ENCODE peak calls at places on chromosome 5, in four cellular contexts. O, X, B and G are unnamed samples.

GRCh38 chr5:54362992-54363630 is 52.7 kb upstream of the ARL15 start:
- DNase-seq in O (no peak), X (no peak), B (no peak), G (no peak)

GRCh38 chr5:119287547-119288073 is 68.2 kb upstream of the TNFAIP8 start:
- DNase-seq in O (peak), X (no peak), B (no peak), G (peak)

GRCh38 chr5:20606006-20606405 is 618.0 kb upstream of the CDH18 start:
- DNase-seq in O (no peak), X (no peak), B (no peak), G (no peak)

GRCh38 chr5:2381070-2381469 is 370.4 kb downstream of the IRX2 start:
- DNase-seq in O (no peak), X (no peak), B (no peak), G (no peak)

GRCh38 chr5:119009131-119009530 is 20.8 kb upstream of the DTWD2 start:
- DNase-seq in O (no peak), X (no peak), B (no peak), G (no peak)

GRCh38 chr5:75239681-75240080 is 3.0 kb upstream of the ANKRD31 start:
- DNase-seq in O (no peak), X (no peak), B (no peak), G (no peak)

GRCh38 chr5:7850241-7850532 is 746 bp downstream of the CFAP90 start:
- DNase-seq in O (no peak), X (no peak), B (no peak), G (no peak)

GRCh38 chr5:27815061-27815460 is 776.7 kb upstream of the CDH9 start:
- DNase-seq in O (no peak), X (no peak), B (no peak), G (no peak)

GRCh38 chr5:98540056-98540455 is 233.4 kb upstream of the RGMB start:
- DNase-seq in O (peak), X (no peak), B (no peak), G (no peak)

GRCh38 chr5:16726538-16726946 is 109.7 kb upstream of the RETREG1 start:
- DNase-seq in O (peak), X (peak), B (no peak), G (peak)

GRCh38 chr5:56112526-56113121 is 117.9 kb upstream of the IL6ST start:
- DNase-seq in O (peak), X (no peak), B (no peak), G (no peak)

GRCh38 chr5:139075066-139076050 is 122.8 kb downstream of the SIL1 start:
- DNase-seq in O (no peak), X (no peak), B (no peak), G (no peak)

GRCh38 chr5:159788835-159789331 is 127.4 kb upstream of the ADRA1B start:
- DNase-seq in O (no peak), X (no peak), B (no peak), G (no peak)

GRCh38 chr5:13921573-13921972 is 22.9 kb downstream of the DNAH5 start:
- DNase-seq in O (peak), X (no peak), B (no peak), G (no peak)

GRCh38 chr5:67815455-67816391 is 399.8 kb upstream of the PIK3R1 start:
- DNase-seq in O (no peak), X (no peak), B (no peak), G (no peak)

GRCh38 chr5:61020415-61020814 is 75.4 kb downstream of the NDUFAF2 start:
- DNase-seq in O (peak), X (no peak), B (no peak), G (no peak)

GRCh38 chr5:147037517-147038205 is 159.1 kb upstream of the PPP2R2B start:
- DNase-seq in O (peak), X (no peak), B (no peak), G (peak)
- TF ChIP-seq FOS in O (no peak), X (no peak), B (no peak), G (peak)

GRCh38 chr5:126138475-126139005 is 284.7 kb upstream of the GRAMD2B start:
- DNase-seq in O (peak), X (no peak), B (no peak), G (no peak)
- TF ChIP-seq FOS in O (no peak), X (no peak), B (no peak), G (no peak)

GRCh38 chr5:110757118-110757729 is 18.4 kb downstream of the SLC25A46 start:
- DNase-seq in O (peak), X (no peak), B (peak), G (peak)

GRCh38 chr5:110754181-110754580 is 15.4 kb downstream of the SLC25A46 start:
- DNase-seq in O (no peak), X (no peak), B (no peak), G (no peak)

GRCh38 chr5:110760158-110760557 is 21.4 kb downstream of the SLC25A46 start:
- DNase-seq in O (no peak), X (no peak), B (no peak), G (no peak)
- TF ChIP-seq FOS in O (no peak), X (no peak), B (no peak), G (no peak)

GRCh38 chr5:76852716-76853115 is 2.9 kb downstream of the S100Z start:
- DNase-seq in O (peak), X (no peak), B (no peak), G (no peak)

GRCh38 chr5:76845890-76846289 is 3.9 kb upstream of the S100Z start:
- DNase-seq in O (no peak), X (no peak), B (no peak), G (no peak)

GRCh38 chr5:76850543-76851140 is 828 bp downstream of the S100Z start:
- DNase-seq in O (no peak), X (no peak), B (no peak), G (no peak)

GRCh38 chr5:76851713-76852369 is 2.0 kb downstream of the S100Z start:
- DNase-seq in O (no peak), X (no peak), B (no peak), G (no peak)

DNA sequence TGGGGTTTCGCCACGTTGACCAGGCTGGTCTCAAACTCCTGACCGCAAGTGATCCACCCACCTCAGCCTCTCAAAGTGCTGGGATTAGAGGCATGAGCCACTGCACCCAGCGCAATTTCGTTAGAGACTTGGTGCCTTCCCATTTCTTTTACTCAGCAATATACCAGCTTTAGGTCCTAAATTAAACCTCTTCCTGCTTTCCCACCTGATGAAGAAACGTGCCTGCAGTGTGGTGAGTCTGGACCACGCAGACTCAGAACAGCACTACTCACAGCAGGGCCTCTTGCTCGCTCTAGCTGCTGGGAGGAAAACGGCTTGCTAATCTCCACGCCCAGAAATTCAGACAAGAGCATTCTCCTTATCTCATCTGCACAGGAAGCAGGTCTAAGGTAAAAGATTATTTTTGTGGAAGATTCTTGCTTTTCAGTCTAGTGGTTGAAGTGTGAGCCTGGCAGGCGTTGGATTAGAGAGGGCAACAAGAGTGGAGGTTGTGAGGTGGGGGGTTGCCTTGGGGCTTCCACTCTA is at the start of gene S100Z:
- DNase-seq in O (no peak), X (no peak), B (peak), G (no peak)
- TF ChIP-seq FOS in O (no peak), X (no peak), B (no peak), G (no peak)

GRCh38 chr5:149959406-149960236 is 937 bp upstream of the SLC26A2 start:
- DNase-seq in O (peak), X (peak), B (peak), G (peak)
- TF ChIP-seq FOS in O (no peak), X (no peak), B (no peak), G (peak)

DNA sequence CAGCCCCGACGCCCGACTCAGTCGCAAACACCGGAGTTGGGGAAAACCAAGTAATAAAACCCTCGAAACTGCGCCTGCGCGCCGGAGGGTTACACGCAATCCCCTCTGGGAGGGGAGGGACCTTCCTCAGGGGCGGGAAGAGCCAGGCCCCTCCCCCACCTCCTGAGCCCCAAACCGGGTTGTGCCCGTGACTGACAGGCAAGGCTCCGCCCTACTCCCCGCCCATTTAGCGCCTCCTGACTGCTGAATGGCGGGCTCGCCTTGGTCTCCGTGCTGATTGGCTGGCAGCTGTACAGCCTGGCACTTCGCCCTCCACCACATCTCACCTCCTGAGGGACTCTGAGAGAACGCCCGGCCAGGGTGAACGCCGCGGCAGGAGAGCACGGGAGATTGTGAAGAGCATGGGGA is at the start of gene PRDM9:
- DNase-seq in O (no peak), X (no peak), B (peak), G (no peak)
- TF ChIP-seq FOS in O (no peak), X (no peak), B (no peak), G (no peak)

GRCh38 chr5:107208867-107209266 is 461.9 kb downstream of the EFNA5 start:
- DNase-seq in O (no peak), X (no peak), B (no peak), G (no peak)

GRCh38 chr5:107215581-107215980 is 455.2 kb downstream of the EFNA5 start:
- DNase-seq in O (peak), X (no peak), B (no peak), G (peak)

GRCh38 chr5:107216587-107216986 is 454.1 kb downstream of the EFNA5 start:
- DNase-seq in O (no peak), X (no peak), B (no peak), G (no peak)

GRCh38 chr5:107217721-107218130 is 453.0 kb downstream of the EFNA5 start:
- DNase-seq in O (no peak), X (no peak), B (no peak), G (peak)

GRCh38 chr5:107213025-107213424 is 457.7 kb downstream of the EFNA5 start:
- DNase-seq in O (no peak), X (no peak), B (no peak), G (no peak)
- TF ChIP-seq FOS in O (no peak), X (no peak), B (no peak), G (no peak)